ENCODE peak calls at places on chromosomes 5 and 9, in six cellular contexts. C is psoas muscle, F is coronary artery, I is A549, Z is WERI-Rb-1, J is hepatocyte. K is an unnamed sample.

GRCh38 chr9:26856413-26857032 is 36.1 kb downstream of the CAAP1 start:
- DNase-seq in F (no peak), I (peak; percentile 21), J (peak; percentile 61), C (no peak), Z (peak; percentile 42), K (peak; percentile 32)

GRCh38 chr5:74767579-74767913 is 497 bp downstream of the NSA2 start:
- DNase-seq in F (no peak), C (no peak), Z (peak; percentile 12), J (peak; percentile 76), I (peak; percentile 38), K (peak; percentile 36)

GRCh38 chr5:133565993-133566392 is 46.3 kb downstream of the FSTL4 start:
- DNase-seq in C (no peak), Z (no peak), F (no peak), J (peak; percentile 71), I (no peak), K (peak; percentile 57)

GRCh38 chr9:4769321-4770080 is 23.2 kb upstream of the RCL1 start:
- DNase-seq in J (no peak), I (no peak), F (no peak), Z (no peak), C (no peak), K (no peak)

GRCh38 chr5:57179262-57179960 is 5.6 kb downstream of the GPBP1 start:
- DNase-seq in I (no peak), Z (no peak), F (no peak), C (no peak), J (no peak), K (no peak)

GRCh38 chr5:170393235-170393634 is 4.1 kb upstream of the KCNMB1 start:
- DNase-seq in J (no peak), I (no peak), Z (no peak), F (no peak), C (no peak), K (no peak)

GRCh38 chr5:178078197-178078995 is 34.9 kb upstream of the N4BP3 start:
- DNase-seq in J (no peak), I (no peak), Z (no peak), F (no peak), C (no peak), K (peak; percentile 82)

GRCh38 chr9:130433168-130433946 is 11.4 kb upstream of the ASS1 start:
- DNase-seq in F (no peak), C (no peak), I (peak; percentile 87), Z (no peak), J (peak; percentile 79), K (peak; percentile 78)

GRCh38 chr5:120314201-120314600 is 149.9 kb upstream of the PRR16 start:
- DNase-seq in I (no peak), Z (no peak), F (no peak), J (no peak), C (no peak), K (no peak)

GRCh38 chr9:88813810-88814209 is 177.5 kb upstream of the S1PR3 start:
- DNase-seq in I (no peak), C (no peak), Z (no peak), J (no peak), F (no peak), K (no peak)

GRCh38 chr5:127210082-127210481 is 80.5 kb upstream of the MEGF10 start:
- DNase-seq in F (no peak), J (no peak), C (no peak), Z (no peak), I (no peak), K (no peak)

GRCh38 chr5:175520321-175520720 is 42.0 kb downstream of the SFXN1 start:
- DNase-seq in Z (no peak), F (no peak), J (no peak), C (no peak), I (no peak), K (no peak)

GRCh38 chr5:139378101-139378825 is 4.8 kb downstream of the SLC23A1 start:
- DNase-seq in C (no peak), F (no peak), Z (no peak), I (no peak), J (no peak), K (no peak)

GRCh38 chr9:136775191-136775590 is 10.9 kb upstream of the LCN15 start:
- DNase-seq in Z (no peak), J (no peak), F (no peak), I (no peak), C (no peak), K (no peak)

GRCh38 chr9:125397736-125398135 is 136.1 kb downstream of the GAPVD1 start:
- DNase-seq in I (no peak), F (no peak), Z (no peak), J (no peak), C (no peak), K (no peak)

GRCh38 chr5:151622367-151623097 is 31.4 kb upstream of the FAT2 start:
- DNase-seq in Z (no peak), C (no peak), I (no peak), F (no peak), J (no peak), K (no peak)

GRCh38 chr9:85040141-85040540 is 370.6 kb downstream of the NTRK2 start:
- DNase-seq in Z (no peak), C (no peak), J (no peak), I (no peak), F (no peak), K (no peak)

DNA sequence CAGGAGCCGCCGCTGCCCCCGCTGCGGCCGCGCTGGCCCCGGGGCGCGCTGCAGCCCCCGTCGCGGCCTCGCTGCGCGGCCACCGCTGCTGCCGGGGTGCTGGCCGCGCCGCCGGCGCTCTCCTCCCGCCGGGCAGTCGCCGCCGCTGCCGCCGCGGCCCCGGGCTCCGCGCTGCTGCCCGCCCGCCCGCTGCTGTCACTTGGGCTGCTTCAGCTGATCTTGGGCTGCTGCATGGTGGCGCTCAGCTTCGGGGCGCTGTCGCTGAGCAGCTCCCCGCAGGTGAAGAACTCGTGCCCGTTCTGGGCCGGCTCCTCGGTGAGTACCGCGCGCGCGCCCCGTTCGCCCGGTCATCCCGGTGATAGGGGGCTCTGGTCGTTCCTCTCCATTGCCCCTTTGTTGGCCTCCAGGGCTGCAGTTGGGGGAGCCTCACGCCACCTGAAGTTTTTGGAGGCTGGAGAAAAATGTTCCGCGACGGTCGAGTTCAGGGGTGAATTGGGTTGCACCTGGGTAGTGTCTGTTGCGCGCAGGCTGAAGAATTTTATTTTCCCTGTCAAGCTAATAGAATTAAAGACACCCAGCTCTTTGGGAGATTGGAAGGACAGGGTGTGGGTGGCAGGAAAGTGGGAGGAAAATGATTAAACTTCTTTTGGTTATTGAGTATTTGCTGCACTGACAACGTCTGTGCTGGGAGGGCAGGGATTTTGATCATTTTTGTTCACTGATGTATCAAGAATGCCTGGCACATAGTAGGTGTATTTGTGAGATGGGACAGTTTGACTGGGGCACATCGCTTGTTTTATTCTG is 596 bp downstream of the ENTREP1 start:
- DNase-seq in F (no peak), I (peak; percentile 14), Z (peak; percentile 19), J (peak; percentile 43), C (peak; percentile 19), K (no peak)
- H3K27ac ChIP-seq in F (no peak overlapping the region), I (peak overlapping the region; percentile 61), Z (no peak overlapping the region), J (no peak overlapping the region), C (peak overlapping the region; percentile 96), K (no peak overlapping the region)

GRCh38 chr5:105506692-105507277 is 1944.2 kb upstream of the NUDT12 start:
- DNase-seq in J (peak; percentile 41), F (no peak), I (no peak), C (no peak), Z (peak; percentile 55), K (no peak)
- TF ChIP-seq CTCF in J (peak; percentile 38), F (peak; percentile 14), I (no peak), C (no peak), Z (peak; percentile 79), K (peak; percentile 21)

DNA sequence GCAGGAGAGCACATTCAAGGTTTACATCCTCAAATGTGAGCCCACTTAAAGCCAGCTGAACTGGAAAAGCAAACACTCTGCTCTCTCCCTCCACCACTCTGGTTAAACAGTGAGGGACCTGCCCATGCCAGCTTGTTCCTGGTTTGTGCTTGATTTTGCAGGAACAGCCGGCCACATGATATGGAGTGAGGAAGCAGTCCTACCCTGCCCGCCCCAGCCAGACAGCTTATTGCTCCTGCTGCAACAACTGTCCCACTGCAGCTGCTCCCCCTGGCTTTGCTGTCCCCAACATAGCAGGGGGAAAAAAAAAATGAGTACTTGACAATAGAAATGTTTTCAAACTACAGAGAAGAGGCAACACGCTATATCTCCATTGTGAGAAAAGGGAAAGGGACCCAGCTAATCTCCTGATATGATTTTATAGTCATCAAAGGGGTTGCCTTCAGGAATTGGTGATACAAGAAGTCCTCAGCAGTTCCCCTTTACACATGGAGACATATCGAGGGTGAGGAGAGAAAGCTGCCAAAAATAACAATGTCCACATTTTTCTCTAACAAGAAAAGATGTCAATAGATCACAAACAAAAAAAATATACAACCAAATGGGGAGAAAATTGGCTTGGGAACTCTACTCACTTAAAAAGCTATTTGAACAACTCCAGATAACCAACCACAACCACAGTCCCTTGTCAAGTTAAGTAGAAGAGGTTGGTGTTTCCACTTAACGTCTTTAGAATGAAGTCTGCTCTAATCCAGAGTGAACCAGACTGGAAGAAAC is 4.6 kb downstream of the MYO10 start:
- DNase-seq in J (no peak), F (no peak), Z (peak; percentile 39), I (no peak), C (no peak), K (no peak)
- H3K27ac ChIP-seq in J (no peak overlapping the region), F (no peak overlapping the region), Z (no peak overlapping the region), I (peak overlapping the region; percentile 95), C (no peak overlapping the region), K (no peak overlapping the region)

DNA sequence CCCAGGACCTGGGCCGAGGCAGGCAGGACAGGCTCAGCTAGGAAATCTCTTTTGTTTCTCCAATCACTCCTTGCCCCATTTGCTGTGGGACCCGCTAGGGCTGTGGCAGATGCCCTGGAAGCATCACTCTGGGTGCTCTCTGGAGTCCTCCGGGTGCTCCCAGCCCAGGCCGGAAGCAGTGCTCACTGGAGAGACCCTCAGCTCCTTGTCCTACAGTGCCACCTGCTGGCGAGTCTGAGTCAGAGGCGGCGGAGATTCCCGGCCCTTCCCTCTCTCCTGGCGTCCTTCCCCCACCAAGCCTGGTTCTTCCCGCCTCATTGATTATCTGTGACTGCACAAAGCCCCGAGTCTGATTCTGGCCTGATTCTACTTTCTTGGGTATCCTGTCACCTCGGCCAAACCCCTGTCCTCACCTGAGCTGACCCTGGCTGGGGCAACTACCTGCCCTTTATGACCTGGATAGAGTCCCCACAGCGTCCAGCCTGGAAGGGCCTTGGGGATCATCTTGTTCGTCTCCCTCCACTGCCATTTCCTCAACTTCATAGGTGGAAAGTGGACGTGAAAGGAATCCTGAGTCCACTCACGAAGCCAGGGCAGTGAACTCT is 7.3 kb upstream of the BARHL1 start:
- DNase-seq in J (peak; percentile 88), I (peak; percentile 88), F (no peak), Z (peak; percentile 94), C (peak; percentile 53), K (peak; percentile 87)
- TF ChIP-seq CTCF in J (peak; percentile 81), I (peak; percentile 84), F (no peak), Z (peak; percentile 98), C (peak; percentile 66), K (peak; percentile 92)

K was measured in RWPE1.